ENCODE peak calls at places on chromosomes 7 and 10, in five cellular contexts. U, J, V, Z and M are unnamed samples.

GRCh38 chr7:131554880-131555516 is 1.4 kb downstream of the PODXL start:
- DNase-seq in J (no peak), U (no peak), Z (no peak), V (no peak), M (no peak)

GRCh38 chr7:70498232-70498631 is 633.7 kb upstream of the GALNT17 start:
- DNase-seq in Z (peak; percentile 4), V (no peak), U (no peak), J (no peak), M (no peak)

GRCh38 chr7:139902436-139903102 is 73.5 kb downstream of the TBXAS1 start:
- DNase-seq in Z (no peak), V (no peak), U (no peak), J (no peak), M (no peak)

GRCh38 chr7:23394828-23395227 is 75.5 kb downstream of the IGF2BP3 start:
- DNase-seq in U (no peak), J (no peak), Z (peak; percentile 31), V (no peak), M (no peak)

GRCh38 chr10:106336874-106337273 is 827.6 kb downstream of the SORCS1 start:
- DNase-seq in U (no peak), V (no peak), J (no peak), Z (no peak), M (no peak)

GRCh38 chr10:114631678-114632417 is 26.2 kb downstream of the ABLIM1 start:
- DNase-seq in J (peak; percentile 54), V (peak; percentile 47), Z (peak; percentile 45), U (peak; percentile 72), M (peak; percentile 2)

GRCh38 chr10:97842658-97843295 is 6.9 kb upstream of the GOLGA7B start:
- DNase-seq in V (no peak), Z (peak; percentile 18), U (no peak), J (no peak), M (no peak)

GRCh38 chr10:70931168-70931805 is 42.9 kb upstream of the PCBD1 start:
- DNase-seq in U (no peak), Z (peak; percentile 81), V (no peak), J (no peak), M (no peak)

GRCh38 chr10:35451103-35452016 is 115.1 kb downstream of the CCNY start:
- DNase-seq in J (no peak), V (no peak), U (no peak), Z (no peak), M (no peak)

GRCh38 chr10:70357447-70358035 is 24.9 kb downstream of the LRRC20 start:
- DNase-seq in V (no peak), U (peak; percentile 9), Z (peak; percentile 16), J (no peak), M (no peak)

GRCh38 chr7:96495751-96496216 is 173.9 kb upstream of the SLC25A13 start:
- DNase-seq in J (no peak), Z (no peak), U (no peak), V (no peak), M (no peak)

GRCh38 chr7:32154797-32155196 is 84.6 kb upstream of the PDE1C start:
- DNase-seq in Z (peak; percentile 65), J (no peak), U (no peak), V (no peak), M (no peak)

DNA sequence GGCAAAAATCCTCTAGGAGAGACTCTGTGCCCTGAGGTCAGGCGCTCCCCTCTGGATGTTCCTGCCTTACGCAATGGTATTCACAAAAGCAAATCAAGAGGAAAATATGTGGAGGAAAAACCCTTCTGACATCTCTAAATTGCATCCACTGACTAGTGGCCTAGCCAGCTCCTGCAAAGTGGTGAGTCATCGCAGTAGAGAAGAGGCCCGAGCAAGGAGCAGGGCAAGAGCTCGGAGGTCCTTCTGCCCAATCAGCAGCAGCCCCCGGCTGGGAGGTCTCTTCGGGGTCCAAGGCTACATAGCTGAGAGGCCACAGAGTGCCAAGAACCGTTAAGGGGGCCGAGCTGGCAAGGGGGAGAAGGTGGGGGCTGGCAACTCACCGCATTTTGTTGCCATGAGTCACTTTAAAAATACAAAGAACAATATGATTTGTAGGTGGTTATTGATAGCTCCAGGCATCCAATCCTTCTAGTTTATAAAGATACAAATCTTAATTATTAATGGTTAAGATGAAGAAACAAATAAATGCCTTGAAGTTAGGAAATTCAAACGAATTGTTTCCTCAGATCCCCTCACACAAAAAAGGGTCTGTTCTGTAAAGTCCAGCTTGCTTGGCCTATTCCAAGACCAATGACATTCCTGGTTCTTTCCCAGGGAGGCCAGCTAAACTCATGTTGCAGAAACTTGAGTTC is 161.6 kb downstream of the PKD1L1 start:
- DNase-seq in V (peak; percentile 84), Z (peak; percentile 100), U (peak; percentile 95), J (no peak), M (no peak)
- H3K4me1 ChIP-seq in V (peaks cover 14% of the 10 kb centered on the region), Z (peaks cover 31% of the 10 kb centered on the region), U (no peaks in the 10 kb centered on the region), J (peaks cover 22% of the 10 kb centered on the region), M (no peaks in the 10 kb centered on the region)

GRCh38 chr10:5692476-5693358 is 8.1 kb downstream of the TASOR2 start:
- DNase-seq in V (peak; percentile 54), Z (peak; percentile 50), J (peak; percentile 78), U (peak; percentile 79), M (peak; percentile 49)
- H3K4me3 ChIP-seq in V (peak overlapping the region; percentile 46), Z (peak overlapping the region; percentile 62), J (peak overlapping the region; percentile 54), U (peak overlapping the region; percentile 72), M (peak overlapping the region; percentile 51)

GRCh38 chr7:27688056-27688455 is 25.4 kb upstream of the HIBADH start:
- DNase-seq in Z (no peak), U (no peak), V (no peak), J (no peak), M (no peak)

GRCh38 chr7:27690649-27691048 is 28.0 kb upstream of the HIBADH start:
- DNase-seq in U (no peak), V (no peak), Z (no peak), J (no peak), M (no peak)

GRCh38 chr7:27689045-27689877 is 26.6 kb upstream of the HIBADH start:
- DNase-seq in U (no peak), V (no peak), J (no peak), Z (no peak), M (no peak)

GRCh38 chr7:27686315-27686714 is 23.6 kb upstream of the HIBADH start:
- DNase-seq in J (no peak), V (no peak), Z (peak; percentile 35), U (no peak), M (no peak)

GRCh38 chr7:27689878-27690164 is 27.1 kb upstream of the HIBADH start:
- DNase-seq in U (no peak), J (no peak), Z (no peak), V (no peak), M (no peak)
- TF ChIP-seq CTCF in U (no peak), J (no peak), Z (no peak), V (no peak), M (no peak)

DNA sequence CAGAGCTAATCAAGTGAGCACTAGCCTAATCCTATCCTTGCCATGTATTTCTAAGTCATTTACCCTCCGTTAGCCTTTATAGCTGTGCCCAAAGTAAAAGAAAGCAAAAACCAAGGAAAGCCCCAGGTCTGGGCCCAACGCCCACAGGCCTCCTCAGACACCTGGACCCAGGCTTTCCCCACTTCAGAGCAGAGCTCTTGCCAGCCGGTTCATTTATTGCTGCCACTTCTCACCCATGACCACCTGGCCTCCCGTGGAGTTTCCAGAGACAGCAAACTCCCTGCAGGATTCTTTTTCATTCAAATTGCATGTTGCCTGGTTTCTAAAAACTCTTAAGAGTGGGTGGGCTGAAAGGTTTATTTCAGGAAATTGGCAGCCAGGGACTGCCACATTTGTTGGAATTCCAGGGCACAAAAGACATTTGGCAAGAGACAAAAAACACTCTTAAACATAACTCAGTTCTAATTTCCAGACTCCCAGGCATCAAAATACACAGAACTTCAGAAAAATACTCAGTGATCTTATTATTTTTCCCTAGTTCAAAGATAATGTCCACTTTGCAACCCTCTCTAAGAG is 4.7 kb downstream of the VOPP1 start:
- DNase-seq in V (no peak), J (no peak), U (no peak), Z (no peak), M (peak; percentile 32)
- H3K4me1 ChIP-seq in V (no peaks in the 10 kb centered on the region), J (peaks cover 40% of the 10 kb centered on the region), U (peaks cover 19% of the 10 kb centered on the region), Z (peaks cover 6% of the 10 kb centered on the region), M (peaks cover 46% of the 10 kb centered on the region)

DNA sequence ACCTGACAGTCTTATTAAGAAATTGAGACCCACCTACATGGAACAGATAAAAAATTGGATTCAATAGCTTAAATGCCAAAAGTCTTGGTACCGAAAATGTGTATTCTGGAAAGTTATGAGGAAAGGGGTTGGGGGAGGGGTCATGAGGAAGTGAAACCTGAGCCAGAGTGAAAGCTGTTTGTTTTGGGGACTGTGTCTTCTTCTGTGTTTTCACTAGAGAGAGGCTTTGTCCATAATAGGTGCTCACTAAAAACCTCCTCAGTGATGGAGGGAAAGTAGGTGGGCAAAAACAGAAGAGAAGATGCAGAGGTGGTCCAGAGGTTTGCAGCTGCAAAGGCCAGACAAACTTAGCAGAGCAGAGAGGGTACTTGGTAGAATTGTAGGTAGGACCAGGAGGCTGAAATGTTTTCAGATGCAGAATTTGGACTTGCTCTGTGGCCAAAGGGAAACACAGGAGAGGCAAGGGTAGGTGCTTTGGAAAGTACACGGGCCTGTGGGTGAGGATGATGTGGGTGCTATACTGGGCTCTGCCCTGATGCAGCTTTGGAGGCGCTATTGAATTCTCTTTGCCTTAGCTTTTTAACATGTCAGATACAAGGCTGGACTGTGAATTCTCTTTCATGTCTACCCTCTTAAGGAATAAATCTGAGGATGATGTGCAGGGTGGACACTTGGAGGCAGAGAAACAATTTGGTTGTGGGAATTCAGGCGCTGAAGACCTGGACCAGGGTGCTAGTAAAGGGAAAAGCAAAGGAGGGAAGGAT is 254.6 kb downstream of the PTEN start:
- DNase-seq in J (no peak), Z (no peak), U (no peak), V (no peak), M (no peak)
- H3K4me3 ChIP-seq in J (no peak overlapping the region), Z (no peak overlapping the region), U (no peak overlapping the region), V (no peak overlapping the region), M (no peak overlapping the region)